ENCODE peak calls at places on chromosomes 2 and 18, in eight cellular contexts. One of them, this sample, is unnamed.

GRCh38 chr2:78506301-78506700 is 519.2 kb upstream of the REG3G start:
- DNase-seq in SHP77: no peak
- DNase-seq in NCI-H748 treated with DMSO at 0.1 percent for 48 hours: no peak
- DNase-seq in stimulated activated CD8-positive, alpha-beta memory T cell treated with anti-CD3 and anti-CD28 coated beads, Interleukin-15, amount 100 ng/mL, for 24 hours: no peak
- DNase-seq in stimulated activated CD4-positive, alpha-beta T cell treated with anti-CD3 and anti-CD28 coated beads, TNF-alpha, amount 100 ng/mL, for 4 hours: no peak
- DNase-seq in activated T-cell treated with anti-CD3 and anti-CD28 coated beads for 1 hour: no peak
- DNase-seq in dorsolateral prefrontal cortex: no peak
- DNase-seq in heart right ventricle: no peak
- DNase-seq in this sample: no peak

GRCh38 chr18:27599202-27599829 is 414.2 kb upstream of the CHST9 start:
- DNase-seq in SHP77: peak; percentile 46
- DNase-seq in NCI-H748 treated with DMSO at 0.1 percent for 48 hours: peak; percentile 46
- DNase-seq in stimulated activated CD8-positive, alpha-beta memory T cell treated with anti-CD3 and anti-CD28 coated beads, Interleukin-15, amount 100 ng/mL, for 24 hours: no peak
- DNase-seq in stimulated activated CD4-positive, alpha-beta T cell treated with anti-CD3 and anti-CD28 coated beads, TNF-alpha, amount 100 ng/mL, for 4 hours: no peak
- DNase-seq in activated T-cell treated with anti-CD3 and anti-CD28 coated beads for 1 hour: no peak
- DNase-seq in dorsolateral prefrontal cortex: no peak
- DNase-seq in heart right ventricle: no peak
- DNase-seq in this sample: peak; percentile 29

GRCh38 chr2:198807131-198807530 is 650.6 kb downstream of the SATB2 start:
- DNase-seq in SHP77: no peak
- DNase-seq in NCI-H748 treated with DMSO at 0.1 percent for 48 hours: no peak
- DNase-seq in stimulated activated CD8-positive, alpha-beta memory T cell treated with anti-CD3 and anti-CD28 coated beads, Interleukin-15, amount 100 ng/mL, for 24 hours: no peak
- DNase-seq in stimulated activated CD4-positive, alpha-beta T cell treated with anti-CD3 and anti-CD28 coated beads, TNF-alpha, amount 100 ng/mL, for 4 hours: no peak
- DNase-seq in activated T-cell treated with anti-CD3 and anti-CD28 coated beads for 1 hour: no peak
- DNase-seq in dorsolateral prefrontal cortex: no peak
- DNase-seq in heart right ventricle: no peak
- DNase-seq in this sample: no peak

GRCh38 chr18:62450546-62451395 is 72.1 kb upstream of the ZCCHC2 start:
- DNase-seq in SHP77: peak; percentile 81
- DNase-seq in NCI-H748 treated with DMSO at 0.1 percent for 48 hours: peak; percentile 49
- DNase-seq in stimulated activated CD8-positive, alpha-beta memory T cell treated with anti-CD3 and anti-CD28 coated beads, Interleukin-15, amount 100 ng/mL, for 24 hours: no peak
- DNase-seq in stimulated activated CD4-positive, alpha-beta T cell treated with anti-CD3 and anti-CD28 coated beads, TNF-alpha, amount 100 ng/mL, for 4 hours: no peak
- DNase-seq in activated T-cell treated with anti-CD3 and anti-CD28 coated beads for 1 hour: no peak
- DNase-seq in dorsolateral prefrontal cortex: no peak
- DNase-seq in heart right ventricle: peak; percentile 65
- DNase-seq in this sample: peak; percentile 21

GRCh38 chr2:10144771-10145518 is 22.4 kb downstream of the RRM2 start:
- DNase-seq in SHP77: no peak
- DNase-seq in NCI-H748 treated with DMSO at 0.1 percent for 48 hours: no peak
- DNase-seq in stimulated activated CD8-positive, alpha-beta memory T cell treated with anti-CD3 and anti-CD28 coated beads, Interleukin-15, amount 100 ng/mL, for 24 hours: no peak
- DNase-seq in stimulated activated CD4-positive, alpha-beta T cell treated with anti-CD3 and anti-CD28 coated beads, TNF-alpha, amount 100 ng/mL, for 4 hours: no peak
- DNase-seq in activated T-cell treated with anti-CD3 and anti-CD28 coated beads for 1 hour: no peak
- DNase-seq in dorsolateral prefrontal cortex: no peak
- DNase-seq in heart right ventricle: no peak
- DNase-seq in this sample: no peak

GRCh38 chr2:47639469-47639868 is 143.5 kb upstream of the MSH6 start:
- DNase-seq in SHP77: no peak
- DNase-seq in NCI-H748 treated with DMSO at 0.1 percent for 48 hours: no peak
- DNase-seq in stimulated activated CD8-positive, alpha-beta memory T cell treated with anti-CD3 and anti-CD28 coated beads, Interleukin-15, amount 100 ng/mL, for 24 hours: no peak
- DNase-seq in stimulated activated CD4-positive, alpha-beta T cell treated with anti-CD3 and anti-CD28 coated beads, TNF-alpha, amount 100 ng/mL, for 4 hours: no peak
- DNase-seq in activated T-cell treated with anti-CD3 and anti-CD28 coated beads for 1 hour: no peak
- DNase-seq in dorsolateral prefrontal cortex: no peak
- DNase-seq in heart right ventricle: no peak
- DNase-seq in this sample: no peak

GRCh38 chr18:47040982-47041381 is 5.6 kb upstream of the ELOA2 start:
- DNase-seq in SHP77: no peak
- DNase-seq in NCI-H748 treated with DMSO at 0.1 percent for 48 hours: no peak
- DNase-seq in stimulated activated CD8-positive, alpha-beta memory T cell treated with anti-CD3 and anti-CD28 coated beads, Interleukin-15, amount 100 ng/mL, for 24 hours: no peak
- DNase-seq in stimulated activated CD4-positive, alpha-beta T cell treated with anti-CD3 and anti-CD28 coated beads, TNF-alpha, amount 100 ng/mL, for 4 hours: no peak
- DNase-seq in activated T-cell treated with anti-CD3 and anti-CD28 coated beads for 1 hour: no peak
- DNase-seq in dorsolateral prefrontal cortex: no peak
- DNase-seq in heart right ventricle: no peak
- DNase-seq in this sample: no peak

GRCh38 chr2:219525533-219526232 is 11.4 kb downstream of the ASIC4 start:
- DNase-seq in SHP77: no peak
- DNase-seq in NCI-H748 treated with DMSO at 0.1 percent for 48 hours: no peak
- DNase-seq in stimulated activated CD8-positive, alpha-beta memory T cell treated with anti-CD3 and anti-CD28 coated beads, Interleukin-15, amount 100 ng/mL, for 24 hours: no peak
- DNase-seq in stimulated activated CD4-positive, alpha-beta T cell treated with anti-CD3 and anti-CD28 coated beads, TNF-alpha, amount 100 ng/mL, for 4 hours: no peak
- DNase-seq in activated T-cell treated with anti-CD3 and anti-CD28 coated beads for 1 hour: no peak
- DNase-seq in dorsolateral prefrontal cortex: no peak
- DNase-seq in heart right ventricle: no peak
- DNase-seq in this sample: no peak

GRCh38 chr2:42052702-42053481 is 5.1 kb downstream of the PKDCC start:
- DNase-seq in SHP77: no peak
- DNase-seq in NCI-H748 treated with DMSO at 0.1 percent for 48 hours: no peak
- DNase-seq in stimulated activated CD8-positive, alpha-beta memory T cell treated with anti-CD3 and anti-CD28 coated beads, Interleukin-15, amount 100 ng/mL, for 24 hours: no peak
- DNase-seq in stimulated activated CD4-positive, alpha-beta T cell treated with anti-CD3 and anti-CD28 coated beads, TNF-alpha, amount 100 ng/mL, for 4 hours: no peak
- DNase-seq in activated T-cell treated with anti-CD3 and anti-CD28 coated beads for 1 hour: no peak
- DNase-seq in dorsolateral prefrontal cortex: no peak
- DNase-seq in heart right ventricle: peak; percentile 33
- DNase-seq in this sample: no peak

GRCh38 chr2:180970052-180970451 is 10.4 kb upstream of the UBE2E3 start:
- DNase-seq in SHP77: peak; percentile 47
- DNase-seq in NCI-H748 treated with DMSO at 0.1 percent for 48 hours: peak; percentile 68
- DNase-seq in stimulated activated CD8-positive, alpha-beta memory T cell treated with anti-CD3 and anti-CD28 coated beads, Interleukin-15, amount 100 ng/mL, for 24 hours: no peak
- DNase-seq in stimulated activated CD4-positive, alpha-beta T cell treated with anti-CD3 and anti-CD28 coated beads, TNF-alpha, amount 100 ng/mL, for 4 hours: no peak
- DNase-seq in activated T-cell treated with anti-CD3 and anti-CD28 coated beads for 1 hour: no peak
- DNase-seq in dorsolateral prefrontal cortex: no peak
- DNase-seq in heart right ventricle: no peak
- DNase-seq in this sample: no peak

GRCh38 chr18:5397102-5397501 is 101.6 kb upstream of the ZBTB14 start:
- DNase-seq in SHP77: no peak
- DNase-seq in NCI-H748 treated with DMSO at 0.1 percent for 48 hours: no peak
- DNase-seq in stimulated activated CD8-positive, alpha-beta memory T cell treated with anti-CD3 and anti-CD28 coated beads, Interleukin-15, amount 100 ng/mL, for 24 hours: no peak
- DNase-seq in stimulated activated CD4-positive, alpha-beta T cell treated with anti-CD3 and anti-CD28 coated beads, TNF-alpha, amount 100 ng/mL, for 4 hours: no peak
- DNase-seq in activated T-cell treated with anti-CD3 and anti-CD28 coated beads for 1 hour: no peak
- DNase-seq in dorsolateral prefrontal cortex: no peak
- DNase-seq in heart right ventricle: no peak
- DNase-seq in this sample: no peak

This sample was measured in NCI-H774.